ENCODE peak calls at places on chromosome 21, in ten cellular contexts. One of them, this sample, is unnamed.

GRCh38 chr21:46207920-46208571 is 20.5 kb downstream of the LSS start:
- DNase-seq in colonic mucosa: no peak
- DNase-seq in HS-27A: no peak
- DNase-seq in M059J: no peak
- DNase-seq in nucleus accumbens: no peak
- DNase-seq in IMR-90: no peak
- DNase-seq in KG1: no peak
- DNase-seq in T-cell: no peak
- DNase-seq in CD8-positive, alpha-beta T cell: no peak
- DNase-seq in AG04450: no peak
- DNase-seq in this sample: no peak

GRCh38 chr21:26125433-26126167 is 45.0 kb downstream of the APP start:
- DNase-seq in colonic mucosa: no peak
- DNase-seq in HS-27A: no peak
- DNase-seq in M059J: no peak
- DNase-seq in nucleus accumbens: no peak
- DNase-seq in IMR-90: peak; percentile 28
- DNase-seq in KG1: no peak
- DNase-seq in T-cell: no peak
- DNase-seq in CD8-positive, alpha-beta T cell: no peak
- DNase-seq in AG04450: no peak
- DNase-seq in this sample: no peak

GRCh38 chr21:45906859-45907258 is 74.7 kb upstream of the COL6A1 start:
- DNase-seq in colonic mucosa: no peak
- DNase-seq in HS-27A: no peak
- DNase-seq in M059J: no peak
- DNase-seq in nucleus accumbens: no peak
- DNase-seq in IMR-90: no peak
- DNase-seq in KG1: no peak
- DNase-seq in T-cell: no peak
- DNase-seq in CD8-positive, alpha-beta T cell: no peak
- DNase-seq in AG04450: no peak
- DNase-seq in this sample: no peak

GRCh38 chr21:45747233-45747766 is 103.8 kb downstream of the PCBP3 start:
- DNase-seq in colonic mucosa: no peak
- DNase-seq in HS-27A: no peak
- DNase-seq in M059J: no peak
- DNase-seq in nucleus accumbens: no peak
- DNase-seq in IMR-90: no peak
- DNase-seq in KG1: no peak
- DNase-seq in T-cell: no peak
- DNase-seq in CD8-positive, alpha-beta T cell: no peak
- DNase-seq in AG04450: no peak
- DNase-seq in this sample: no peak

GRCh38 chr21:32719085-32719484 is 8.7 kb downstream of the SYNJ1 start:
- DNase-seq in colonic mucosa: no peak
- DNase-seq in HS-27A: no peak
- DNase-seq in M059J: no peak
- DNase-seq in nucleus accumbens: no peak
- DNase-seq in IMR-90: no peak
- DNase-seq in KG1: no peak
- DNase-seq in T-cell: no peak
- DNase-seq in CD8-positive, alpha-beta T cell: no peak
- DNase-seq in AG04450: no peak
- DNase-seq in this sample: no peak

GRCh38 chr21:42262826-42263225 is 43.9 kb downstream of the ABCG1 start:
- DNase-seq in colonic mucosa: peak; percentile 46
- DNase-seq in HS-27A: no peak
- DNase-seq in M059J: peak; percentile 61
- DNase-seq in nucleus accumbens: no peak
- DNase-seq in IMR-90: peak; percentile 24
- DNase-seq in KG1: no peak
- DNase-seq in T-cell: no peak
- DNase-seq in CD8-positive, alpha-beta T cell: no peak
- DNase-seq in AG04450: no peak
- DNase-seq in this sample: no peak

GRCh38 chr21:32021319-32022027 is 148.7 kb downstream of the HUNK start:
- DNase-seq in colonic mucosa: peak; percentile 41
- DNase-seq in HS-27A: no peak
- DNase-seq in M059J: no peak
- DNase-seq in nucleus accumbens: peak; percentile 9
- DNase-seq in IMR-90: no peak
- DNase-seq in KG1: no peak
- DNase-seq in T-cell: no peak
- DNase-seq in CD8-positive, alpha-beta T cell: no peak
- DNase-seq in AG04450: no peak
- DNase-seq in this sample: no peak

GRCh38 chr21:46295996-46296752 is 10.0 kb downstream of the YBEY start:
- DNase-seq in colonic mucosa: peak; percentile 76
- DNase-seq in HS-27A: no peak
- DNase-seq in M059J: no peak
- DNase-seq in nucleus accumbens: no peak
- DNase-seq in IMR-90: peak; percentile 32
- DNase-seq in KG1: no peak
- DNase-seq in T-cell: no peak
- DNase-seq in CD8-positive, alpha-beta T cell: peak; percentile 53
- DNase-seq in AG04450: no peak
- DNase-seq in this sample: peak; percentile 71

GRCh38 chr21:14762309-14762708 is 216.2 kb upstream of the SAMSN1 start:
- DNase-seq in colonic mucosa: no peak
- DNase-seq in HS-27A: no peak
- DNase-seq in M059J: no peak
- DNase-seq in nucleus accumbens: no peak
- DNase-seq in IMR-90: no peak
- DNase-seq in KG1: no peak
- DNase-seq in T-cell: no peak
- DNase-seq in CD8-positive, alpha-beta T cell: no peak
- DNase-seq in AG04450: no peak
- DNase-seq in this sample: no peak

GRCh38 chr21:35144978-35145377 is 95.9 kb upstream of the RUNX1 start:
- DNase-seq in colonic mucosa: no peak
- DNase-seq in HS-27A: no peak
- DNase-seq in M059J: no peak
- DNase-seq in nucleus accumbens: no peak
- DNase-seq in IMR-90: no peak
- DNase-seq in KG1: no peak
- DNase-seq in T-cell: no peak
- DNase-seq in CD8-positive, alpha-beta T cell: no peak
- DNase-seq in AG04450: no peak
- DNase-seq in this sample: no peak

GRCh38 chr21:31459457-31459856 is 115.4 kb upstream of the TIAM1 start:
- DNase-seq in colonic mucosa: no peak
- DNase-seq in HS-27A: no peak
- DNase-seq in M059J: no peak
- DNase-seq in nucleus accumbens: no peak
- DNase-seq in IMR-90: no peak
- DNase-seq in KG1: no peak
- DNase-seq in T-cell: no peak
- DNase-seq in CD8-positive, alpha-beta T cell: no peak
- DNase-seq in AG04450: no peak
- DNase-seq in this sample: no peak

GRCh38 chr21:33299181-33299752 is 25.5 kb upstream of the IFNAR1 start:
- DNase-seq in colonic mucosa: peak; percentile 31
- DNase-seq in HS-27A: no peak
- DNase-seq in M059J: no peak
- DNase-seq in nucleus accumbens: no peak
- DNase-seq in IMR-90: no peak
- DNase-seq in KG1: peak; percentile 38
- DNase-seq in T-cell: peak; percentile 36
- DNase-seq in CD8-positive, alpha-beta T cell: peak; percentile 41
- DNase-seq in AG04450: no peak
- DNase-seq in this sample: peak; percentile 89

GRCh38 chr21:28445081-28445830 is 547.4 kb downstream of the LTN1 start:
- DNase-seq in colonic mucosa: no peak
- DNase-seq in HS-27A: no peak
- DNase-seq in M059J: peak; percentile 72
- DNase-seq in nucleus accumbens: no peak
- DNase-seq in IMR-90: peak; percentile 91
- DNase-seq in KG1: no peak
- DNase-seq in T-cell: no peak
- DNase-seq in CD8-positive, alpha-beta T cell: no peak
- DNase-seq in AG04450: peak; percentile 65
- DNase-seq in this sample: no peak

This sample was measured in OCI-LY7.